ENCODE peak calls at places on chromosome 20, in six cellular contexts. W is astrocyte of the spinal cord; B is fibroblast of pulmonary artery; M is HFF-Myc; J is stimulated activated naive B cell treated with anti-CD40 and anti-IgM and Interleukin-4, amounts not matched to agents 10 μg/mL and 1 μg/mL and 100 μg/mL, for 72 hours; Q is A549. O is an unnamed sample.

GRCh38 chr20:32522525-32522774 is 62.7 kb downstream of the NOL4L start:
- DNase-seq in J (no peak), W (no peak), B (no peak), Q (no peak), M (no peak), O (no peak)

GRCh38 chr20:47921306-47922279 is 136.3 kb upstream of the SULF2 start:
- DNase-seq in M (no peak), B (no peak), W (no peak), J (no peak), Q (no peak), O (no peak)

GRCh38 chr20:11063459-11063858 is 389.7 kb upstream of the JAG1 start:
- DNase-seq in M (no peak), Q (no peak), W (no peak), J (no peak), B (no peak), O (no peak)

GRCh38 chr20:18647777-18648176 is 59.9 kb downstream of the DTD1 start:
- DNase-seq in B (no peak), Q (no peak), W (no peak), J (no peak), M (no peak), O (no peak)

GRCh38 chr20:61439251-61439650 is 187.2 kb downstream of the CDH4 start:
- DNase-seq in W (no peak), Q (no peak), J (no peak), M (no peak), B (no peak), O (no peak)

GRCh38 chr20:19945732-19946670 is 71.2 kb upstream of the NAA20 start:
- DNase-seq in W (no peak), Q (no peak), M (no peak), J (no peak), B (no peak), O (no peak)

GRCh38 chr20:11296221-11296620 is 621.5 kb upstream of the BTBD3 start:
- DNase-seq in J (no peak), W (no peak), Q (no peak), M (no peak), B (no peak), O (no peak)

GRCh38 chr20:56222945-56223344 is 25.6 kb upstream of the MC3R start:
- DNase-seq in B (no peak), W (no peak), Q (no peak), M (no peak), J (no peak), O (no peak)

GRCh38 chr20:40802886-40803285 is 113.8 kb upstream of the MAFB start:
- DNase-seq in M (no peak), W (no peak), B (no peak), J (no peak), Q (no peak), O (no peak)

GRCh38 chr20:62309198-62309944 is 6.6 kb downstream of the ADRM1 start:
- DNase-seq in B (no peak), J (no peak), M (no peak), Q (no peak), W (no peak), O (no peak)

GRCh38 chr20:41133709-41134361 is 3.5 kb upstream of the PLCG1 start:
- DNase-seq in B (no peak), Q (no peak), M (no peak), W (no peak), J (no peak), O (no peak)

GRCh38 chr20:50655325-50655880 is 35.9 kb downstream of the RIPOR3 start:
- DNase-seq in B (peak; percentile 90), W (peak; percentile 69), M (peak; percentile 64), Q (no peak), J (no peak), O (peak; percentile 98)

GRCh38 chr20:34651200-34651599 is 25.7 kb downstream of the PIGU start:
- DNase-seq in W (no peak), Q (no peak), M (no peak), B (no peak), J (no peak), O (no peak)

GRCh38 chr20:14657231-14657630 is 319.8 kb upstream of the FLRT3 start:
- DNase-seq in M (no peak), B (no peak), J (no peak), W (no peak), Q (no peak), O (peak; percentile 28)

GRCh38 chr20:47438464-47439381 is 63.0 kb upstream of the NCOA3 start:
- DNase-seq in Q (peak; percentile 62), W (no peak), B (no peak), J (peak; percentile 64), M (no peak), O (no peak)